ENCODE peak calls at places on chromosomes 16 and 17, in four cellular contexts. W is mucosa of descending colon, G is Peyer's patch, R is left ventricle myocardium inferior. I is an unnamed sample.

GRCh38 chr16:30485818-30486436 is 13.4 kb downstream of the ITGAL start:
- DNase-seq in W (no peak), R (no peak), G (no peak), I (no peak)

GRCh38 chr17:42460371-42460770 is 1.7 kb downstream of the ATP6V0A1 start:
- DNase-seq in W (no peak), G (no peak), R (no peak), I (no peak)

GRCh38 chr17:7852919-7853692 is 1.8 kb upstream of the TMEM88 start:
- DNase-seq in R (no peak), G (no peak), W (peak), I (no peak)

GRCh38 chr16:86343111-86343642 is 167.2 kb upstream of the FOXF1 start:
- DNase-seq in W (peak), G (peak), R (peak), I (peak)

GRCh38 chr16:86227801-86228200 is 282.5 kb upstream of the FOXF1 start:
- DNase-seq in G (no peak), R (no peak), W (no peak), I (no peak)

GRCh38 chr17:8391711-8392110 is 5.9 kb downstream of the RNF222 start:
- DNase-seq in W (no peak), G (no peak), R (no peak), I (no peak)

GRCh38 chr16:85227262-85227923 is 115.1 kb upstream of the CIBAR2 start:
- DNase-seq in G (no peak), R (no peak), W (no peak), I (no peak)

GRCh38 chr16:51763072-51763658 is 612.1 kb upstream of the SALL1 start:
- DNase-seq in R (no peak), W (no peak), G (no peak), I (no peak)

GRCh38 chr17:73431401-73432205 is 119.8 kb upstream of the CDC42EP4 start:
- DNase-seq in R (no peak), G (no peak), W (no peak), I (no peak)

GRCh38 chr16:86994215-86994614 is 323.0 kb downstream of the C16orf95 start:
- DNase-seq in W (no peak), G (no peak), R (no peak), I (no peak)

DNA sequence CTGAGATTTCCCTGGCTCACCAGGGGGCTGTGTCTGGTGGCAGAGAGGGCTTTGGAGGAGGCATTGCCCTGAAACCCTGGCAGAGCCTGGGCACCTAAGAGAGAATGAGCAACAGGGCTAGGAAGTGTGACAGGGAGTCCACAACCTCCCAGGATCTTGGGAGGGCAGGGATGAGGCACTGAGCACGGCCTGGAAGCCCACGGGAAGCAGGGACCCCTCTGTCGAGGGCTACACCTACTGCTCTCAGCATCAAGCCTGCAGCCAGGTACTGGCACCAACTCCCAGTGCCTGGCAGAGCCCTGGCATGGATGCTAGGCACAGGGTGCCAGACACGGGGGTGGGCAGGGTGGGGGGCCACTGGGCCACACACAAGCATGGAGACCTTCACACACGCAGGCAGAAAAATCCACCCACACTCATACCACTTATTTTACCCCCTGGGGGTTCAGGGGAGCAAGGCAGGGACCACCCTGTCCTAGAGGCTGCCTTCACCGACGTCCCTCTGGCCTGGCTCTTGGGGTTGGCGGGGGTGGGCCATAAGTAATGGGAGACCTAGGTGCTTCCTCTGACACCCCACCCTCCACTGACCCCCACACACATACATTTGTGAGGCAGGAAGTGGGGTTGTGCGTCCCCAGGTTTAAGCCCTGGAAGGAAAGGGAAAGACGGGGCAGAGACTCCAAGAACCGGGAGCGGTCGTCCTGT is 970 bp upstream of the HSD11B2 start:
- DNase-seq in W (no peak), R (no peak), G (no peak), I (no peak)
- H3K4me3 ChIP-seq in W (peak), R (peak), G (peak), I (no peak)

DNA sequence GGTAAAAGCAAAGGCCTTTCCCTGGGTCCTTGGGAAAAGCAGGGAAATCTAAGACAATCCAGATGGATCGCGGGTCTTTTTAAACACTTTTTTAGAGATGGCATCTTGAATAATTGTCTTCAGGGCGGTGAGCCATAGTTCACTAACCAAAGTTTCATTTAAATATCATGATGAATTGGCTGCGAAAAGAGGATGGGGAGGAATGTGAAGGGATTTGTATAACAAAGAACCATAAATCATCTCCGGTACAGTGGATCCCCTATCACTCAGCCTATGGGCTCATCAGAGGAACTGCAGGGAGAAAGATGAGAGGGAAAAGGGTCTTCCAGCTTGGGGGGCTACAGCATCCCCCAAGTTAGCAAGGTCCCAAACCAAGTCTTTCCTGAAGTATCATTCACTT is 16.6 kb upstream of the DDX52 start:
- DNase-seq in R (no peak), W (no peak), G (no peak), I (no peak)
- TF ChIP-seq CTCF in R (no peak), W (no peak), G (no peak), I (no peak)

DNA sequence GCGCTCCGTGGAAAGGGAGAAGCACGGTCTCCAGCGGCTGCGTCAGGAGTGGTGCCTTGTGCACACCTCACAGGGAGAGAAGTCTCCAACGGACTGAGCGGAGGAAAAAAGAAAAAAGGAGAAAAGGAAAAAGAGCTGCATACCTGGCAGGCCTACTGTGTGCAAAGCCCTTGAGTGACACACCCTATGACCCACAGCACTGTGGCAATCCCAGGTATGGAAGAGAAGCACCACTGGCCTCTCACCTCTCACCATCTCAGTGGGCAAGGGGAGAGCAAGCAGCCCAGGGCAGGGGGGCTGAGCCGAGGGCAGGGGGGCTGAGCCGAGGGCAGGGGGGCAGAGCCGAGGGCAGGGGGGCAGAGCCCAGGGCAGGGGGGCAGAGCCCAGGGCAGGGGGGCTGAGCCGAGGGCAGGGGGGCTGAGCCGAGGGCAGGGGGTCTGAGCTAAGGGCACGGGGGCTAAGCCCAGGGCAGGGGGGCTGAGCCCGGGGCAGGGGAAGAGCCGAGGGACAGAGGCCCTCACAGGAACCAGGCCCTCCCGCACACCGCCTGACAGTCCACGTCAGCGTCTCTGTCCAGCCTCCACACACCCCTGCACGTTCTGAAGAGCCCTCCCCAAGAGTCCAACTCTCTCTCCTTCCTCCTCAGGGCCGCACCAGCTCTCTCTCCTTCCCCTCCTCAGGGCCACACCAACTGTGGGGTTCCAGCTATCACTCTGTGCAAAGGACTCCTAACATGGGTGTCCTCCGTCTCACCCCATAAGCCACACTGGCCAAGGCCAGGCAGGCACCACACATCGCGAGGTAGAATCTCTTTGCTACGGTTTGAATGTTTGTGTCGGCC is 105.8 kb downstream of the ZNF778 start:
- DNase-seq in R (no peak), G (no peak), W (no peak), I (no peak)
- H3K4me3 ChIP-seq in R (no peak), G (no peak), W (no peak), I (no peak)

GRCh38 chr17:60599620-60600489 is at the start of gene PPM1D:
- DNase-seq in G (peak), W (peak), R (peak), I (peak)
- TF ChIP-seq CTCF in G (no peak), W (no peak), R (no peak), I (no peak)

DNA sequence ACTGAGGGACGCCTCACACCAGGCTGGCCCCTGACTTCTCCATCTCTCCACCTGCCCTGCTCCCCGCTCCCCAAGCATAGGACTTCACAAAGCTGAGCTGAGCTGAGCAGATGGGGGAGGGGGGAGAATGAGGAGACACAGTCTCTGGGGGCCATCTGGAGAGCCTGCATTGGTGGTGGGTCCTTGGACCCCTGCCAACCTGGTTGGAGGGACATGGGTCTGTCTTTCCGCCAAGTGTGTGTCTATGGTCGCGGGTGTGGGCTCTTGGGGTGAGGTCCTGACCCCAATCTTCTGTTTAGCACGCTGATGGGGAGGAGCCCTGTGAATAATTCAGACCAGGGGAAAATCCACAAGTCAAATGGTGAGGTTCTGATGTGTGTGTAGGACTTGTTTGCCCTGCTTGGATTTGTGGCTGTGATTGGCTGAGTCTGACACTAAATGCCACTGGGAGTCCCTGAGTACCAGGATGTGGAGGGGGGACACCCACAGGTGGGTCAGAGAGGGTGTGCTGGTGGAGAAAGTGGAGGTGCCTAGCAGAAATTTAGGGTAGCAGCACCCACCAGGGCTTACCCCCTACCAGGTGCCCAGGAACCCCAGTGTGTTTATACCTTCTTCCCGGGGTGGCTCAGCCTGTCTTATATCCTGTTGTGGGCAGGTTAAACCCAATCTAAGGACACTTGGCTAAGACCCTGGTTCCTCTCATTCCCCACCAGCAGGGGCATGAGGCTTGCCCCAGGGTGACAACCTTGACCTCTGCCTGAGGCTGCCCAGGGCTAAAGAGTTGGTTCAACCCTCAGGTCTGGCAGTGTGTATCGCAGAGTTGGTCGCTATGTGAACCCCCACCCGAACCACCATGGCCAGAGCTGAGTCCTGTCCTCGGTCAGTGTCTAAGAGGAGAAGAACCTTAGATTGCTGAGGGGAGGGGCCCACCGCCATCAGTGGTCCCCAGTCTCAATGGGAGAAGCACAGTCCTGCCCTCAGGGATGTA is 2.1 kb downstream of the FMNL1 start:
- DNase-seq in G (peak), R (no peak), W (no peak), I (no peak)
- H3K4me3 ChIP-seq in G (peak), R (peak), W (no peak), I (no peak)

I was measured in retinal pigment epithelial cell.